ENCODE peak calls at places on chromosome 1, in seven cellular contexts. One of them, this sample, is unnamed.

GRCh38 chr1:76336951-76337371 is 262.4 kb downstream of the ST6GALNAC3 start:
- DNase-seq in A549: no peak
- DNase-seq in choroid plexus epithelial cell: peak; percentile 98
- DNase-seq in fibroblast of the aortic adventitia: peak; percentile 73
- DNase-seq in fibroblast of lung: peak; percentile 98
- DNase-seq in cardiac muscle cell: peak; percentile 17
- DNase-seq in epithelial cell of esophagus: no peak
- DNase-seq in this sample: peak; percentile 94

GRCh38 chr1:148388260-148389026 is 94.7 kb downstream of the PPIAL4G start:
- DNase-seq in A549: peak; percentile 94
- DNase-seq in choroid plexus epithelial cell: peak; percentile 97
- DNase-seq in fibroblast of the aortic adventitia: peak; percentile 77
- DNase-seq in fibroblast of lung: peak; percentile 92
- DNase-seq in cardiac muscle cell: peak; percentile 64
- DNase-seq in epithelial cell of esophagus: peak; percentile 93
- DNase-seq in this sample: no peak

GRCh38 chr1:117026361-117026760 is 24.8 kb downstream of the CD101 start:
- DNase-seq in A549: no peak
- DNase-seq in choroid plexus epithelial cell: peak; percentile 30
- DNase-seq in fibroblast of the aortic adventitia: peak; percentile 81
- DNase-seq in fibroblast of lung: no peak
- DNase-seq in cardiac muscle cell: no peak
- DNase-seq in epithelial cell of esophagus: no peak
- DNase-seq in this sample: no peak

GRCh38 chr1:86649618-86650017 is 54.8 kb upstream of the SH3GLB1 start:
- DNase-seq in A549: no peak
- DNase-seq in choroid plexus epithelial cell: no peak
- DNase-seq in fibroblast of the aortic adventitia: no peak
- DNase-seq in fibroblast of lung: no peak
- DNase-seq in cardiac muscle cell: no peak
- DNase-seq in epithelial cell of esophagus: no peak
- DNase-seq in this sample: no peak

GRCh38 chr1:26351591-26352337 is 2.2 kb downstream of the CRYBG2 start:
- DNase-seq in A549: peak; percentile 16
- DNase-seq in choroid plexus epithelial cell: peak; percentile 39
- DNase-seq in fibroblast of the aortic adventitia: no peak
- DNase-seq in fibroblast of lung: no peak
- DNase-seq in cardiac muscle cell: no peak
- DNase-seq in epithelial cell of esophagus: peak; percentile 96
- DNase-seq in this sample: no peak

GRCh38 chr1:174114788-174115448 is 44.4 kb upstream of the RABGAP1L start:
- DNase-seq in A549: peak; percentile 51
- DNase-seq in choroid plexus epithelial cell: peak; percentile 68
- DNase-seq in fibroblast of the aortic adventitia: peak; percentile 52
- DNase-seq in fibroblast of lung: peak; percentile 43
- DNase-seq in cardiac muscle cell: peak; percentile 59
- DNase-seq in epithelial cell of esophagus: peak; percentile 76
- DNase-seq in this sample: peak; percentile 10

GRCh38 chr1:45403298-45404079 is 63.2 kb upstream of the MUTYH start:
- DNase-seq in A549: no peak
- DNase-seq in choroid plexus epithelial cell: no peak
- DNase-seq in fibroblast of the aortic adventitia: no peak
- DNase-seq in fibroblast of lung: no peak
- DNase-seq in cardiac muscle cell: no peak
- DNase-seq in epithelial cell of esophagus: peak; percentile 87
- DNase-seq in this sample: no peak

GRCh38 chr1:209879539-209879938 is 51.8 kb downstream of the UTP25 start:
- DNase-seq in A549: no peak
- DNase-seq in choroid plexus epithelial cell: no peak
- DNase-seq in fibroblast of the aortic adventitia: no peak
- DNase-seq in fibroblast of lung: no peak
- DNase-seq in cardiac muscle cell: no peak
- DNase-seq in epithelial cell of esophagus: peak; percentile 71
- DNase-seq in this sample: no peak

GRCh38 chr1:44890007-44890406 is 47.0 kb upstream of the PTCH2 start:
- DNase-seq in A549: no peak
- DNase-seq in choroid plexus epithelial cell: no peak
- DNase-seq in fibroblast of the aortic adventitia: no peak
- DNase-seq in fibroblast of lung: no peak
- DNase-seq in cardiac muscle cell: peak; percentile 5
- DNase-seq in epithelial cell of esophagus: no peak
- DNase-seq in this sample: no peak

GRCh38 chr1:116667577-116668105 is at the start of gene IGSF3:
- DNase-seq in A549: peak; percentile 59
- DNase-seq in choroid plexus epithelial cell: peak; percentile 24
- DNase-seq in fibroblast of the aortic adventitia: no peak
- DNase-seq in fibroblast of lung: peak; percentile 20
- DNase-seq in cardiac muscle cell: peak; percentile 89
- DNase-seq in epithelial cell of esophagus: peak; percentile 83
- DNase-seq in this sample: no peak

GRCh38 chr1:153796786-153797659 is 21.8 kb downstream of the SLC27A3 start:
- DNase-seq in A549: peak; percentile 86
- DNase-seq in choroid plexus epithelial cell: peak; percentile 81
- DNase-seq in fibroblast of the aortic adventitia: peak; percentile 78
- DNase-seq in fibroblast of lung: peak; percentile 71
- DNase-seq in cardiac muscle cell: peak; percentile 86
- DNase-seq in epithelial cell of esophagus: peak; percentile 84
- DNase-seq in this sample: peak; percentile 52

GRCh38 chr1:154845879-154846278 is 24.2 kb downstream of the KCNN3 start:
- DNase-seq in A549: no peak
- DNase-seq in choroid plexus epithelial cell: no peak
- DNase-seq in fibroblast of the aortic adventitia: no peak
- DNase-seq in fibroblast of lung: no peak
- DNase-seq in cardiac muscle cell: no peak
- DNase-seq in epithelial cell of esophagus: no peak
- DNase-seq in this sample: no peak

GRCh38 chr1:157431751-157432150 is 120.6 kb downstream of the FCRL5 start:
- DNase-seq in A549: no peak
- DNase-seq in choroid plexus epithelial cell: peak; percentile 9
- DNase-seq in fibroblast of the aortic adventitia: peak; percentile 75
- DNase-seq in fibroblast of lung: no peak
- DNase-seq in cardiac muscle cell: no peak
- DNase-seq in epithelial cell of esophagus: peak; percentile 92
- DNase-seq in this sample: no peak

GRCh38 chr1:64243757-64244080 is 40.3 kb downstream of the UBE2U start:
- DNase-seq in A549: no peak
- DNase-seq in choroid plexus epithelial cell: no peak
- DNase-seq in fibroblast of the aortic adventitia: no peak
- DNase-seq in fibroblast of lung: no peak
- DNase-seq in cardiac muscle cell: peak; percentile 82
- DNase-seq in epithelial cell of esophagus: no peak
- DNase-seq in this sample: no peak

GRCh38 chr1:27658951-27659496 is 13.0 kb downstream of the IFI6 start:
- DNase-seq in A549: no peak
- DNase-seq in choroid plexus epithelial cell: no peak
- DNase-seq in fibroblast of the aortic adventitia: peak; percentile 74
- DNase-seq in fibroblast of lung: peak; percentile 56
- DNase-seq in cardiac muscle cell: no peak
- DNase-seq in epithelial cell of esophagus: peak; percentile 89
- DNase-seq in this sample: no peak

GRCh38 chr1:247210062-247210385 is 38.2 kb upstream of the ZNF124 start:
- DNase-seq in A549: peak; percentile 6
- DNase-seq in choroid plexus epithelial cell: peak; percentile 22
- DNase-seq in fibroblast of the aortic adventitia: peak; percentile 23
- DNase-seq in fibroblast of lung: peak; percentile 8
- DNase-seq in cardiac muscle cell: no peak
- DNase-seq in epithelial cell of esophagus: no peak
- DNase-seq in this sample: no peak

GRCh38 chr1:151581446-151581845 is 30.4 kb upstream of the SNX27 start:
- DNase-seq in A549: no peak
- DNase-seq in choroid plexus epithelial cell: no peak
- DNase-seq in fibroblast of the aortic adventitia: no peak
- DNase-seq in fibroblast of lung: no peak
- DNase-seq in cardiac muscle cell: no peak
- DNase-seq in epithelial cell of esophagus: no peak
- DNase-seq in this sample: no peak

GRCh38 chr1:27725374-27726172 is at the start of gene FAM76A:
- DNase-seq in A549: peak; percentile 89
- DNase-seq in choroid plexus epithelial cell: peak; percentile 100
- DNase-seq in fibroblast of the aortic adventitia: peak; percentile 99
- DNase-seq in fibroblast of lung: peak; percentile 99
- DNase-seq in cardiac muscle cell: peak; percentile 100
- DNase-seq in epithelial cell of esophagus: peak; percentile 100
- DNase-seq in this sample: peak; percentile 97

GRCh38 chr1:245448858-245449534 is 294.2 kb downstream of the KIF26B start:
- DNase-seq in A549: no peak
- DNase-seq in choroid plexus epithelial cell: peak; percentile 23
- DNase-seq in fibroblast of the aortic adventitia: peak; percentile 68
- DNase-seq in fibroblast of lung: peak; percentile 79
- DNase-seq in cardiac muscle cell: no peak
- DNase-seq in epithelial cell of esophagus: no peak
- DNase-seq in this sample: no peak

GRCh38 chr1:30522031-30523004 is 201.1 kb downstream of the MATN1 start:
- DNase-seq in A549: no peak
- DNase-seq in choroid plexus epithelial cell: peak; percentile 52
- DNase-seq in fibroblast of the aortic adventitia: peak; percentile 86
- DNase-seq in fibroblast of lung: peak; percentile 86
- DNase-seq in cardiac muscle cell: peak; percentile 25
- DNase-seq in epithelial cell of esophagus: peak; percentile 55
- DNase-seq in this sample: no peak

GRCh38 chr1:148372731-148373130 is 110.4 kb downstream of the PPIAL4G start:
- DNase-seq in A549: no peak
- DNase-seq in choroid plexus epithelial cell: peak; percentile 47
- DNase-seq in fibroblast of the aortic adventitia: no peak
- DNase-seq in fibroblast of lung: no peak
- DNase-seq in cardiac muscle cell: no peak
- DNase-seq in epithelial cell of esophagus: peak; percentile 43
- DNase-seq in this sample: no peak

GRCh38 chr1:66372522-66373071 is 161.4 kb upstream of the SGIP1 start:
- DNase-seq in A549: no peak
- DNase-seq in choroid plexus epithelial cell: no peak
- DNase-seq in fibroblast of the aortic adventitia: no peak
- DNase-seq in fibroblast of lung: no peak
- DNase-seq in cardiac muscle cell: no peak
- DNase-seq in epithelial cell of esophagus: no peak
- DNase-seq in this sample: no peak
- H3K4me3 ChIP-seq in A549: no peak overlapping the region
- H3K4me3 ChIP-seq in choroid plexus epithelial cell: no peak overlapping the region
- H3K4me3 ChIP-seq in fibroblast of the aortic adventitia: no peak overlapping the region
- H3K4me3 ChIP-seq in fibroblast of lung: no peak overlapping the region
- H3K4me3 ChIP-seq in cardiac muscle cell: no peak overlapping the region
- H3K4me3 ChIP-seq in epithelial cell of esophagus: no peak overlapping the region
- H3K4me3 ChIP-seq in this sample: no peak overlapping the region

DNA sequence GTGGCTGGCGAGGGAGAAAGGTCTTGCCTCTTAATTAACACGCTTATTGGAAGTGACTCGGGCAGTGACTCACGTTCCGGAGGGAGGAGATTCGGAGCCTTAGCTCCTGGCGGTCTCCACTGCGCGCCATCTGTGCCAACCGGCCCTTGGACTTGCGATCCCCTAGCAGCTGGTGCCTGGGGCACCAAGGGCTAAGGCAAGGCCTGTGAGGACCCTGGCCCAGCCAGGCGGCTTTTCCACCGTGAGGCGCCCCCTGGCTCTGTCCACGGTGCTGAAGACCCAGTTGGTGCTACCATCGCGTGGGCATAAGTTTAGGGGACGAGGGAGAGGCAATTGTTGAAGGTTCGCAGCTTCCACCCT is 1.3 kb upstream of the SYT6 start:
- DNase-seq in A549: no peak
- DNase-seq in choroid plexus epithelial cell: no peak
- DNase-seq in fibroblast of the aortic adventitia: peak; percentile 24
- DNase-seq in fibroblast of lung: no peak
- DNase-seq in cardiac muscle cell: peak; percentile 84
- DNase-seq in epithelial cell of esophagus: peak; percentile 49
- DNase-seq in this sample: no peak
- H3K4me3 ChIP-seq in A549: no peak overlapping the region
- H3K4me3 ChIP-seq in choroid plexus epithelial cell: no peak overlapping the region
- H3K4me3 ChIP-seq in fibroblast of the aortic adventitia: no peak overlapping the region
- H3K4me3 ChIP-seq in fibroblast of lung: no peak overlapping the region
- H3K4me3 ChIP-seq in cardiac muscle cell: no peak overlapping the region
- H3K4me3 ChIP-seq in epithelial cell of esophagus: no peak overlapping the region
- H3K4me3 ChIP-seq in this sample: no peak overlapping the region

GRCh38 chr1:41731631-41732030 is 187.1 kb downstream of the HIVEP3 start:
- DNase-seq in A549: no peak
- DNase-seq in choroid plexus epithelial cell: peak; percentile 51
- DNase-seq in fibroblast of the aortic adventitia: peak; percentile 7
- DNase-seq in fibroblast of lung: no peak
- DNase-seq in cardiac muscle cell: no peak
- DNase-seq in epithelial cell of esophagus: no peak
- DNase-seq in this sample: no peak

GRCh38 chr1:41730806-41731205 is 187.9 kb downstream of the HIVEP3 start:
- DNase-seq in A549: no peak
- DNase-seq in choroid plexus epithelial cell: no peak
- DNase-seq in fibroblast of the aortic adventitia: no peak
- DNase-seq in fibroblast of lung: no peak
- DNase-seq in cardiac muscle cell: no peak
- DNase-seq in epithelial cell of esophagus: no peak
- DNase-seq in this sample: no peak

GRCh38 chr1:41726899-41727748 is 191.6 kb downstream of the HIVEP3 start:
- DNase-seq in A549: no peak
- DNase-seq in choroid plexus epithelial cell: no peak
- DNase-seq in fibroblast of the aortic adventitia: no peak
- DNase-seq in fibroblast of lung: no peak
- DNase-seq in cardiac muscle cell: no peak
- DNase-seq in epithelial cell of esophagus: no peak
- DNase-seq in this sample: no peak

GRCh38 chr1:41727749-41728115 is 191.0 kb downstream of the HIVEP3 start:
- DNase-seq in A549: no peak
- DNase-seq in choroid plexus epithelial cell: no peak
- DNase-seq in fibroblast of the aortic adventitia: no peak
- DNase-seq in fibroblast of lung: no peak
- DNase-seq in cardiac muscle cell: no peak
- DNase-seq in epithelial cell of esophagus: no peak
- DNase-seq in this sample: no peak

DNA sequence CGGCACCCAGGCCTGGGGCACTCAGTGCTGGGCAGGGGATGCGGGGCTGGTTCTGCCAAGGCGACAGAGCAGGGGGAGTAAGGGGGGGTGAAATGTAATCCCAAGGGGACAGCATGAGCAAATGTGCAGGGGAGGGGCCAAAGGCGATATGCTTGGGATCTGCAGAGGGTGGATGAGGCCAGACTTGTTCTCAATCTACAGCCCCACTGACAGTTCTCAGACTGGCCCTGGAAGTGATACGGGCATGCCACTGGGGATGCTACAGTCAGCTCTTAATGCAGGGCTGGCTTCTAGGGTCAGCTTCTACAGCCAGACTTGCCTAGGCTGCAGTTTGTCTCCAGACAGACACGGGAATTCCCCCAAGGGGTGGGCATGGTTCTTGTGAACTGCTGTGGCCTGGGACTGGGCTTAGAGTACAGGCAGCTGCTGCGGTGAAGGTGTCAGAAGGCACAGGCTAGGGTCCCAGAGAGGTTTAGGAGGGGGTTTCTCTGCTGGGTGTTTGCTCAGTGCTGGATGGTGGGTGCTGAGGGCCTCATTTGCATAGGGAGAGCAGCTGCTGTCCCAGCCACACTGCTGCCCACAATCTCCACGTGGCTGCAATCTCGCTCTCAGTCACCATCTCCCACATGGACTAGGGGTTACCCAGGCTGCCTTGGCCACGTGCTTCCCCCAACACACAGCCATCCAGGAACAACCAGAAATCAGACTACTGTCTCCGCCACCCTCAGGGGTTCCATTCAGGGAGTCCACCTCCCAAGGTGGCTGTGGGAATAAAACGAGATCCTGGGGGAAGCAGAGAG is 190.1 kb downstream of the HIVEP3 start:
- DNase-seq in A549: no peak
- DNase-seq in choroid plexus epithelial cell: no peak
- DNase-seq in fibroblast of the aortic adventitia: no peak
- DNase-seq in fibroblast of lung: no peak
- DNase-seq in cardiac muscle cell: peak; percentile 11
- DNase-seq in epithelial cell of esophagus: no peak
- DNase-seq in this sample: no peak
- H3K4me3 ChIP-seq in A549: no peak overlapping the region
- H3K4me3 ChIP-seq in choroid plexus epithelial cell: no peak overlapping the region
- H3K4me3 ChIP-seq in fibroblast of the aortic adventitia: no peak overlapping the region
- H3K4me3 ChIP-seq in fibroblast of lung: no peak overlapping the region
- H3K4me3 ChIP-seq in cardiac muscle cell: no peak overlapping the region
- H3K4me3 ChIP-seq in epithelial cell of esophagus: no peak overlapping the region
- H3K4me3 ChIP-seq in this sample: no peak overlapping the region

GRCh38 chr1:196738730-196739129 is 35.9 kb upstream of the CFHR3 start:
- DNase-seq in A549: no peak
- DNase-seq in choroid plexus epithelial cell: no peak
- DNase-seq in fibroblast of the aortic adventitia: no peak
- DNase-seq in fibroblast of lung: no peak
- DNase-seq in cardiac muscle cell: no peak
- DNase-seq in epithelial cell of esophagus: no peak
- DNase-seq in this sample: no peak
- H3K4me3 ChIP-seq in A549: no peak overlapping the region
- H3K4me3 ChIP-seq in choroid plexus epithelial cell: no peak overlapping the region
- H3K4me3 ChIP-seq in fibroblast of the aortic adventitia: no peak overlapping the region
- H3K4me3 ChIP-seq in fibroblast of lung: no peak overlapping the region
- H3K4me3 ChIP-seq in cardiac muscle cell: no peak overlapping the region
- H3K4me3 ChIP-seq in epithelial cell of esophagus: no peak overlapping the region
- H3K4me3 ChIP-seq in this sample: no peak overlapping the region

This sample was measured in SK-N-MC.